ENCODE peak calls at places on chromosomes 7 and 10, in nine cellular contexts. A is hypothalamus, G is Calu3, B is pancreas, C is endothelial cell, T is lower leg skin, X is sigmoid colon, N is amniotic stem cell, U is Daoy. F is an unnamed sample.

GRCh38 chr7:12212051-12212485 is 974 bp downstream of the TMEM106B start:
- DNase-seq in X (no peak), U (peak), N (no peak), C (no peak), A (no peak), T (no peak), G (peak), B (peak), F (peak)

GRCh38 chr7:26627871-26628270 is 236.5 kb downstream of the SKAP2 start:
- DNase-seq in T (no peak), B (no peak), X (no peak), U (no peak), C (no peak), N (no peak), G (no peak), A (peak), F (no peak)

GRCh38 chr7:50953303-50953702 is 170.6 kb upstream of the GRB10 start:
- DNase-seq in T (no peak), X (no peak), A (no peak), C (no peak), B (peak), U (no peak), N (no peak), G (no peak), F (no peak)

GRCh38 chr10:38038107-38038931 is 27.8 kb downstream of the ZNF33A start:
- DNase-seq in U (peak), A (no peak), G (no peak), B (no peak), T (no peak), N (no peak), C (no peak), X (no peak), F (no peak)

GRCh38 chr10:114337510-114338462 is 66.5 kb downstream of the AFAP1L2 start:
- DNase-seq in A (no peak), C (no peak), G (no peak), B (no peak), T (no peak), N (no peak), U (no peak), X (peak), F (no peak)

GRCh38 chr10:2081501-2081900 is 344.2 kb upstream of the ADARB2 start:
- DNase-seq in U (peak), A (no peak), B (no peak), N (no peak), G (no peak), C (peak), X (no peak), T (no peak), F (no peak)

GRCh38 chr7:149779502-149779805 is 6.1 kb upstream of the ZNF467 start:
- DNase-seq in T (no peak), B (no peak), U (no peak), N (no peak), G (no peak), X (no peak), A (no peak), C (no peak), F (no peak)

GRCh38 chr7:151114151-151115090 is 28.1 kb downstream of the AGAP3 start:
- DNase-seq in X (no peak), G (peak), B (peak), T (no peak), A (no peak), N (no peak), C (peak), U (no peak), F (no peak)

GRCh38 chr10:24255907-24256306 is 47.0 kb downstream of the KIAA1217 start:
- DNase-seq in A (no peak), B (no peak), X (no peak), G (no peak), N (no peak), C (no peak), U (peak), T (peak), F (no peak)

GRCh38 chr10:24974978-24975377 is 22.6 kb upstream of the PRTFDC1 start:
- DNase-seq in A (no peak), X (peak), T (peak), U (no peak), C (no peak), N (no peak), G (no peak), B (no peak), F (no peak)